ENCODE peak calls at places on chromosomes 3 and 15, in six cellular contexts. P is tibial artery, F is lung, M is WERI-Rb-1, D is transverse colon, K is lower lobe of right lung. L is an unnamed sample.

GRCh38 chr15:60949034-60949977 is 279.8 kb downstream of the RORA start:
- DNase-seq in P (peak; percentile 52), F (no peak), M (no peak), D (no peak), K (no peak), L (no peak)

GRCh38 chr3:174710622-174711021 is 148.5 kb upstream of the NAALADL2 start:
- DNase-seq in P (no peak), F (no peak), M (no peak), D (no peak), K (no peak), L (no peak)

GRCh38 chr15:70512772-70513362 is 250.5 kb downstream of the UACA start:
- DNase-seq in P (no peak), F (peak; percentile 52), M (peak; percentile 80), D (peak; percentile 50), K (peak; percentile 73), L (no peak)

GRCh38 chr15:31163769-31164572 is 62.4 kb upstream of the TRPM1 start:
- DNase-seq in P (no peak), F (no peak), M (no peak), D (no peak), K (no peak), L (no peak)

GRCh38 chr15:39885099-39885777 is 34.8 kb downstream of the GPR176 start:
- DNase-seq in P (no peak), F (no peak), M (no peak), D (no peak), K (no peak), L (no peak)

GRCh38 chr3:171175840-171176239 is 149.3 kb upstream of the SLC2A2 start:
- DNase-seq in P (no peak), F (no peak), M (no peak), D (no peak), K (no peak), L (no peak)

GRCh38 chr15:36519067-36519466 is 60.4 kb upstream of the CDIN1 start:
- DNase-seq in P (no peak), F (no peak), M (no peak), D (no peak), K (no peak), L (no peak)

GRCh38 chr3:101848754-101849713 is at the start of gene NFKBIZ:
- DNase-seq in P (peak; percentile 94), F (peak; percentile 98), M (peak; percentile 90), D (peak; percentile 98), K (peak; percentile 97), L (peak; percentile 99)

DNA sequence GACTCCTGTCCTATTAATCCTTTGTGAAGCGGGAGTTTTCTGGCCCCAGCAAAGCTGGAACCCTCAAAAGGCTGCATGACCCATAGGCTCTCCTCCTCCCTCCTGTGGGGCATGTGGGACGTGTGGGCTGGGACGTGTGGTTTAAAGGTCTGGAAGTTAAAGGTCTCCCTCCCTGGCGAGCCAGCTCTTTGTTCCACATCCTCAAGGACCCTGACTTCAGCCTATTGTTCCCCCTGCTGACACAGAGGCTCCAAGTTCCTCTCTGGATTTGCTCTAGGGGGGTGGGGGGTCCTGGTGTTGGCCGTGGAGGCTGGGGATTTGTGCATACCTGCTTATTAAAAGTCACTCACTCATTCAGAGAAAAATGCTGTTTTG is 44.2 kb downstream of the SMAD6 start:
- DNase-seq in P (no peak), F (no peak), M (no peak), D (no peak), K (no peak), L (no peak)
- H3K27ac ChIP-seq in P (peak overlapping the region; percentile 73), F (no peak overlapping the region), M (no peak overlapping the region), D (no peak overlapping the region), K (no peak overlapping the region), L (peak overlapping the region; percentile 51)

DNA sequence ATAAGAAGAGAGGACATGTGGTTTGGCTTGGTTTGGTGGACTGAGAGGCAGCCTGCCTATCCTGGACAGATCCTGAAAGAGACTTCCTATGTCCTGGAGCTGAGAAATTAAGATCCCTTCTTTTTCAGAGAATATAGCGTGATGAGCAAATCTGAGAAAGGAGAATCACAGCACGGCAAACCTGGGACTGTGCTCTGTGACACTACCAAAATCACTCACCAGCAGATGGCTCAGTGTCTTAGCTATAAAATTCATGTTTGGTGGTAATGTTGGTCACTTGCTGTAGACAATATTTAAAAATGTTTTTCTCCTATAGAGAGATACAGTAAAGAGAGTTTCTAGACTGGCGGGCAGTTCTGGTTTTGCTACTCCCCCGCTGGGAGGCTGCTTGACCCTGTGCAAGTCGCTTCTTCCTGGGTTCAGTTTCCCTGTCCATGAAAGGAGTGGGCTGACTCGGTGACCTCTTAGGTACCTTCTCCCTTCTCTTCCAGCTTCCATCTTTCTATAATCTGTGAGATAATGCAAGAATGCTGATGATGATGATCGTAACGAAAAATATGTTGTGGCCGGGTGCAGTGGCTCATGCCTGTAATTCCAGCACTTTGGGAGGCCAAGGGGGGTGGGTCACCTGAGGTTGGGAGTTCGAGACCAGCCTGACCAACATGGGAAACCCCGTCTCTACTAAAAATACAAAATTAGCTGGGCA is 7.6 kb upstream of the HES1 start:
- DNase-seq in P (no peak), F (no peak), M (no peak), D (no peak), K (no peak), L (no peak)
- TF ChIP-seq CTCF in P (no peak), F (no peak), M (no peak), D (no peak), K (no peak), L (no peak)

DNA sequence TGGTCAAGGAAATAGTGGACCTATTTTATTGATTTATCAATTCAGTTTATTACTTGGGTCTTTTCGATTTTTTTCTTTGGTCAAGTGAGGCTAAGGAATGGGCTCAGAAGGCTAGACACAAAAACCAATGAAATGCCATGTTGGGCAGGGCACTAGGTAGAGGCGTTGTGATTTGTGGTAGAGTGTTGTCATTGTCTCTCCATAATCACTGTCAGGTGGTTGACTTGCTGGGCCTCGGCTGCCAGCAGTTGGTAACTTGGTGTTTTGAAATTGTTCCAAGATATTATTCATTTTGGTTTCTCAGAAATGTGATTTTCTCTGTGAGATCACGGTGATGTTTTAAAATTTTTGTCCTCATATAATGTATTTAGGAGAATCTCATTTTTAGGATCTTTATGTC is 173.6 kb downstream of the KLHL25 start:
- DNase-seq in P (no peak), F (no peak), M (no peak), D (no peak), K (no peak), L (no peak)
- H3K4me3 ChIP-seq in P (peak overlapping the region; percentile 59), F (no peak overlapping the region), M (no peak overlapping the region), D (peak overlapping the region; percentile 28), K (peak overlapping the region; percentile 54), L (peak overlapping the region; percentile 74)

GRCh38 chr3:45026038-45026437 is at the start of gene CLEC3B:
- DNase-seq in P (peak; percentile 70), F (peak; percentile 61), M (no peak), D (peak; percentile 33), K (peak; percentile 58), L (no peak)
- H3K27ac ChIP-seq in P (peak within 1 kb of the TSS; percentile 75), F (peak within 1 kb of the TSS; percentile 69), M (no peak within 1 kb of the TSS), D (peak within 1 kb of the TSS; percentile 72), K (peak within 1 kb of the TSS; percentile 77), L (peak within 1 kb of the TSS; percentile 4)

DNA sequence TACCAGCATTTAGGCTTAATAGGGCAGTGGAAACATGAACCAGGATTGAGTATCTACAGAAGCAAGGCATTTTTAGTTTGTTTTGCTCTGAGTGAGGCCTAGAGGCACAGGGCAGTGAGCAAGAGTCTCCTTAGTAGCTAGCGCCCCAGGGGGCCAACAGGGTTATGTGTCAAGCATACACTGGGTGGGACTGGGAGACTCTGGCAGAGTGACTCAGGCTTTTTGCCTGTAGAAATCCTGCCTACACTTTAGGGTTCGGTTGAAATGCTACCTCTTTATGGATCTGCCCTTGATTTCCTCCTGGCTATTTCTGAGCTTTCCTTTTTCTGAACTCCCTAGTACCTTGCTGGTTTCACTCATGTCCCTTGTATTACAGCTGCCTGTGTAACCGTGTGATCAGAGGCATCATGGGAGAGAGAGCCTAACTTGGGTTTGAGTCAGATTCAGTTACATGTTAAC is 72.2 kb downstream of the TOP2B start:
- DNase-seq in P (peak; percentile 71), F (peak; percentile 32), M (peak; percentile 39), D (no peak), K (no peak), L (peak; percentile 85)
- TF ChIP-seq CTCF in P (peak; percentile 44), F (no peak), M (peak; percentile 28), D (no peak), K (peak; percentile 20), L (no peak)

GRCh38 chr3:11379238-11379823 is 107.1 kb downstream of the ATG7 start:
- DNase-seq in P (no peak), F (no peak), M (no peak), D (no peak), K (no peak), L (no peak)

GRCh38 chr3:11379824-11380281 is 107.7 kb downstream of the ATG7 start:
- DNase-seq in P (no peak), F (no peak), M (no peak), D (no peak), K (no peak), L (no peak)

GRCh38 chr3:11382146-11382545 is 109.9 kb downstream of the ATG7 start:
- DNase-seq in P (no peak), F (no peak), M (no peak), D (no peak), K (no peak), L (no peak)

GRCh38 chr3:11380314-11380713 is 108.1 kb downstream of the ATG7 start:
- DNase-seq in P (no peak), F (no peak), M (no peak), D (no peak), K (no peak), L (no peak)

DNA sequence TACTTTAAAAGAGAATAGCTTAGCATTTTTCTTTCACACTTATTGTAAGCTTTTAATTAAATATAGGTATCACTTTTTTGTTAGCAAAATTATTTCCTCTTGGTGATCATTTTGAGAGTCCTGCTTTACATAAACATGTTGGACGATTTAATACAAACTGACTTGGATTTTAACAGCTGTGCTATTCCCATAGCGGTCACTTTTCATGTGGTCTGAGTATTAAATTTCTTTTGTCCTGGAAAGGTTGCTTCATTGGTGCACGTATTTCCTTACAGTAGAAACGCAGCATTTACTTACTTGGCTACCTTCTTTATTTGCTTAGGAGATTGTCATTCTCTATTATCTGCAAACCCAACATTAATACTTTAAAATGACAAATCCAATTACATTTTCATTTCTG is 109.4 kb downstream of the ATG7 start:
- DNase-seq in P (no peak), F (no peak), M (no peak), D (no peak), K (no peak), L (no peak)
- H3K4me3 ChIP-seq in P (no peak overlapping the region), F (no peak overlapping the region), M (no peak overlapping the region), D (no peak overlapping the region), K (no peak overlapping the region), L (no peak overlapping the region)

GRCh38 chr3:189286188-189286587 is 114.4 kb downstream of the TPRG1 start:
- DNase-seq in P (no peak), F (no peak), M (no peak), D (no peak), K (no peak), L (no peak)
- H3K27ac ChIP-seq in P (no peak overlapping the region), F (no peak overlapping the region), M (no peak overlapping the region), D (no peak overlapping the region), K (no peak overlapping the region), L (no peak overlapping the region)

GRCh38 chr3:113695818-113696645 is at the start of gene USF3:
- DNase-seq in P (peak; percentile 59), F (peak; percentile 83), M (peak; percentile 77), D (peak; percentile 83), K (peak; percentile 86), L (peak; percentile 85)
- TF ChIP-seq CTCF in P (no peak), F (no peak), M (no peak), D (no peak), K (no peak), L (no peak)

GRCh38 chr3:160403796-160404510 is 4.5 kb downstream of the SMC4 start:
- DNase-seq in P (no peak), F (no peak), M (no peak), D (no peak), K (no peak), L (no peak)
- H3K4me3 ChIP-seq in P (peak overlapping the region; percentile 81), F (no peak overlapping the region), M (no peak overlapping the region), D (no peak overlapping the region), K (peak overlapping the region; percentile 2), L (peak overlapping the region; percentile 91)

GRCh38 chr3:111315911-111316310 is 226.1 kb upstream of the CD96 start:
- DNase-seq in P (no peak), F (no peak), M (no peak), D (no peak), K (no peak), L (no peak)
- H3K27ac ChIP-seq in P (no peak overlapping the region), F (no peak overlapping the region), M (no peak overlapping the region), D (no peak overlapping the region), K (no peak overlapping the region), L (no peak overlapping the region)

L was measured in coronary artery.